ENCODE peak calls at places on chromosomes 3 and 15, in four cellular contexts. One of them, this sample, is unnamed.

GRCh38 chr15:85976986-85977385 is 102.7 kb upstream of the AGBL1 start:
- DNase-seq in SK-N-SH: no peak
- DNase-seq in HepG2: no peak
- DNase-seq in H1: no peak
- DNase-seq in this sample: no peak

GRCh38 chr3:133412511-133413165 is 12.8 kb downstream of the BFSP2 start:
- DNase-seq in SK-N-SH: no peak
- DNase-seq in HepG2: no peak
- DNase-seq in H1: no peak
- DNase-seq in this sample: no peak

GRCh38 chr3:101675709-101676218 is 1.2 kb downstream of the ZBTB11 start:
- DNase-seq in SK-N-SH: peak; percentile 35
- DNase-seq in HepG2: no peak
- DNase-seq in H1: no peak
- DNase-seq in this sample: no peak

GRCh38 chr15:40470423-40471104 is at the start of gene CHST14:
- DNase-seq in SK-N-SH: peak; percentile 97
- DNase-seq in HepG2: peak; percentile 56
- DNase-seq in H1: peak; percentile 72
- DNase-seq in this sample: no peak

GRCh38 chr3:49900491-49901153 is 3.1 kb downstream of the MST1R start:
- DNase-seq in SK-N-SH: no peak
- DNase-seq in HepG2: no peak
- DNase-seq in H1: no peak
- DNase-seq in this sample: no peak

GRCh38 chr3:27632431-27633223 is 89.5 kb downstream of the EOMES start:
- DNase-seq in SK-N-SH: peak; percentile 30
- DNase-seq in HepG2: peak; percentile 27
- DNase-seq in H1: no peak
- DNase-seq in this sample: no peak

GRCh38 chr3:153268564-153269279 is 106.7 kb downstream of the RAP2B start:
- DNase-seq in SK-N-SH: no peak
- DNase-seq in HepG2: no peak
- DNase-seq in H1: no peak
- DNase-seq in this sample: no peak

GRCh38 chr15:76313731-76314130 is 2.5 kb upstream of the ETFA start:
- DNase-seq in SK-N-SH: no peak
- DNase-seq in HepG2: no peak
- DNase-seq in H1: no peak
- DNase-seq in this sample: no peak

GRCh38 chr15:79403501-79403900 is 28.6 kb upstream of the MINAR1 start:
- DNase-seq in SK-N-SH: no peak
- DNase-seq in HepG2: no peak
- DNase-seq in H1: no peak
- DNase-seq in this sample: no peak

GRCh38 chr3:78604328-78604727 is 1163.5 kb downstream of the ROBO1 start:
- DNase-seq in SK-N-SH: no peak
- DNase-seq in HepG2: no peak
- DNase-seq in H1: no peak
- DNase-seq in this sample: no peak

DNA sequence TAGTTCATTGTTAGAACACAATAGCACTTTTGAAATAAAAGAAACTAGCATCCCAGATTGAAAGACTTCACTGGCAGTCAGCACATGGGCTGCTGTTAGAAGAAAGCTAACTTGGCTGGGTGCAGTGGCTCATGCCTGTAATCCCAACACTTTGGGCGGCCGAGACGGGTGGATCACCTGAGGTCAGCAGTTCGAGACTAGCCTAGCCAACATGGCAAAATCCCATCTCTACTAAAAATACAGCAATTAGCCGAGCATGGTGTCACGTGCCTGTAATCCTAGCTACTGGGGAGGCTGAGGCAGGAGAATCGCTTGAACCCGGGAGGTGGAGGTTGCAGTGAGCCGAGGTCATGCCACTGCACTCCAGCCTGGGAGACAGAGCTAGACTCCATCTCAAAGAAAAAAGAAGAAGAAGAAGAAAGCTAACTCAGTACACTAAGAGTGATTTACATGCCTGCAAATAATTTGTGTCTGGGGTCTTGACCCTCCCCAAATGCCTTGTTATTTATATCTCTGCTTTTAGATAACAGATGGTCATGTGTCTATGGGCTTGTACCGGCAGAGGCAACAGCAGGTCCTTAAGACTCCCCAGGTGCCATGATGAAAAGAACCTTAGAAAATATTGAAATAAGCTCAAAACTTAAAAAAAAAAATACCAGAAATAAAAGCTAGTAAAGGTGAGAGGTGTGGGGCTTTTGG is 9.7 kb downstream of the TPM1 start:
- DNase-seq in SK-N-SH: no peak
- DNase-seq in HepG2: no peak
- DNase-seq in H1: no peak
- DNase-seq in this sample: no peak
- TF ChIP-seq TCF12 in SK-N-SH: no peak
- TF ChIP-seq TCF12 in HepG2: no peak
- TF ChIP-seq TCF12 in H1: no peak
- TF ChIP-seq TCF12 in this sample: no peak

DNA sequence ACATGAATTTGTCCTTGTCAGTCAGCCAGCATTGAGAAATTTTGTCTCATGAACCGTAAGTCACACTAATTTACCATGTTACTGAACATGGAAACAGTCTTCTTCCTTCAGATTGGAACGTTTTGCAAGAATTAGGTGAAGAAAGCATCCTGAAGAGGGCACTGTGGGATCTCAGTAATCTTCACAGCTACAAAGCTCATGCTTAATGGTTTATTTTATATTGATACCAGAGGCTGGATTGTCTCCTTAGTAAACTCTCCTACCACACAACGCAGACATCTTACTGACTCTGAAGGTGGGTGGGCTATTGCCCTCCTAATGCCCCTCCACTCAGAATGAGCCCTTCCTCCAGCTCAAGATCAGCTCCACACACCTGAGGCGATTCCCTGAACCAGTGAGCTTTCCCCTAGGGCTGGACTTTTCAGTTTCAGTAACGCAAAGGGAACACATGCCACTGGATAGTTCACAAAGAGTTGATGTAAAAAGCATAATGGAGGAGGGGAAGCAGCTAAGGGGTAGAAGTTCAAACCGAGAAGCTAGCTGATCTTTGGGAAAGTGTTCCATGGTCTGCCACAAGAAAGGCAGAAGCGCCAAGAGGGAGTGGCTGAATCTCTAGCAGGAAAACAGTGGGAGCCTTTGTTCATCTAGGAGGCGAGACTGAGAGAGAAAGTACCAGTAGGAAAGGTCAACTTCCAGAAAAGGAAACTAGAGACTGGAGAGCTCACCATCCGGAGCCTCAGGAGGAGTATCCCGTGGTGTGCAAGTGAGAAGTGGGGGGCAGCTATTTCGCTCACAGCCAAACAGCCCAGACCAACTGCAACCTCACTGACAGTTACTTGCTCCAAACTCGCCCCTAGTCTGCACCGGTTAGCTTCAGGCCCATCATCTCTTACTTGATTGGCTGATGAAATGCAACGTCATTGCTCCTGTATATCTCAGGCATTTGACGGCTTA is at the start of gene SLC9C1:
- DNase-seq in SK-N-SH: peak; percentile 54
- DNase-seq in HepG2: peak; percentile 38
- DNase-seq in H1: peak; percentile 75
- DNase-seq in this sample: peak; percentile 85
- TF ChIP-seq TCF12 in SK-N-SH: no peak
- TF ChIP-seq TCF12 in HepG2: no peak
- TF ChIP-seq TCF12 in H1: no peak
- TF ChIP-seq TCF12 in this sample: no peak

GRCh38 chr3:45088959-45089358 is 57.2 kb downstream of the CDCP1 start:
- DNase-seq in SK-N-SH: no peak
- DNase-seq in HepG2: no peak
- DNase-seq in H1: no peak
- DNase-seq in this sample: no peak
- TF ChIP-seq TCF12 in SK-N-SH: no peak
- TF ChIP-seq TCF12 in HepG2: no peak
- TF ChIP-seq TCF12 in H1: no peak
- TF ChIP-seq TCF12 in this sample: no peak

GRCh38 chr15:62483817-62484216 is 318.7 kb upstream of the C2CD4B start:
- DNase-seq in SK-N-SH: peak; percentile 43
- DNase-seq in HepG2: no peak
- DNase-seq in H1: no peak
- DNase-seq in this sample: no peak
- TF ChIP-seq TCF12 in SK-N-SH: no peak
- TF ChIP-seq TCF12 in HepG2: no peak
- TF ChIP-seq TCF12 in H1: no peak
- TF ChIP-seq TCF12 in this sample: no peak

DNA sequence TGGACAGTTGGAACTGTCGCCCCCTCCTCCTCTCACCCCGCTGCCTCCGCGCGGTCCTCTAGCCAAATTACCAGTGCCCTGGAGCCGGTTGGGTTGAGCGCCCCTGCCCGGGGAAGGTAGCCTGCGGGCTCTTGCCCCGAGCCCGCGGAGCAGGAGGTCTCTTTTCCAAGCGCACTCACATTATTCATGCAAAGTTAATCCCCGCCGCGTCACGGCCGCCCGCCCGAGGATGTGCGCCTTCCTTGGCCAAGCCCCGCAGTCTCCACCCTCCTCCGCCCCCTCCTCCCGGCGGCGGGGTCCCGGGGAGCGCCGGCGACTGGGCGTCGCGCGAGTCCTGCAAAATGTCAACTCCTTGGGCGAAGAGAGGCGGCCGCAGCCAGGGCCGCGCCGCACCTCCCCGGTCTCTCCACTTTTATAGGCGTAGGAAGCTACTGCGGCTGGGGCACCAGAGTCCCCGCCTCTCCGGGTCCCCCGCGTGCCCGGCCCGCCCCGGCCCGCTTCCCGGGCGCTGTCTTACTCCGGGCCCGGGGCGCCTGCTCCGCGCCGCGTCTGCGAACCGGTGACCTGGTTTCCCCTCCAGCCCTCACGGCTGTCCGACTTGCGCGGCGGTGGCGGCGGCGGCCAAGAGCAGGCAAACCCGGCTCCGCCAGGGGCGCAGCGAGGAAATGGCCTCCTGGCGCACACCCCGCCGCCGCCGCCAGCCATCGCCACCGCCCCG is at the start of gene THRB:
- DNase-seq in SK-N-SH: peak; percentile 89
- DNase-seq in HepG2: peak; percentile 56
- DNase-seq in H1: peak; percentile 82
- DNase-seq in this sample: no peak
- TF ChIP-seq TCF12 in SK-N-SH: no peak
- TF ChIP-seq TCF12 in HepG2: no peak
- TF ChIP-seq TCF12 in H1: no peak
- TF ChIP-seq TCF12 in this sample: no peak

GRCh38 chr15:96746621-96747155 is 416.2 kb downstream of the NR2F2 start:
- DNase-seq in SK-N-SH: no peak
- DNase-seq in HepG2: no peak
- DNase-seq in H1: no peak
- DNase-seq in this sample: no peak

GRCh38 chr15:96750361-96750760 is 419.9 kb downstream of the NR2F2 start:
- DNase-seq in SK-N-SH: no peak
- DNase-seq in HepG2: no peak
- DNase-seq in H1: no peak
- DNase-seq in this sample: no peak
- TF ChIP-seq TCF12 in SK-N-SH: no peak
- TF ChIP-seq TCF12 in HepG2: no peak
- TF ChIP-seq TCF12 in H1: no peak
- TF ChIP-seq TCF12 in this sample: no peak

This sample was measured in GM12878.